ENCODE peak calls at places on chromosomes 11 and 22, in five cellular contexts. V, F, D, E and Z are unnamed samples.

GRCh38 chr11:26551186-26551801 is 20.8 kb downstream of the MUC15 start:
- DNase-seq in V (peak; percentile 64), F (no peak), D (no peak), E (no peak), Z (peak; percentile 20)

GRCh38 chr11:38456371-38456770 is 1858.3 kb upstream of the RAG2 start:
- DNase-seq in V (no peak), F (no peak), D (peak; percentile 16), E (no peak), Z (no peak)

GRCh38 chr22:39253427-39254070 is 8.8 kb upstream of the PDGFB start:
- DNase-seq in V (peak; percentile 84), F (peak; percentile 87), D (peak; percentile 81), E (no peak), Z (peak; percentile 85)

GRCh38 chr11:86180415-86180814 is 64.1 kb upstream of the EED start:
- DNase-seq in V (no peak), F (no peak), D (no peak), E (no peak), Z (no peak)

GRCh38 chr11:69033431-69033830 is 15.3 kb upstream of the TPCN2 start:
- DNase-seq in V (no peak), F (no peak), D (no peak), E (no peak), Z (no peak)

GRCh38 chr11:129061466-129062194 is 119.0 kb upstream of the TP53AIP1 start:
- DNase-seq in V (no peak), F (no peak), D (peak; percentile 86), E (no peak), Z (peak; percentile 35)

GRCh38 chr11:47332791-47333525 is 19.5 kb downstream of the MYBPC3 start:
- DNase-seq in V (no peak), F (peak; percentile 57), D (no peak), E (no peak), Z (no peak)

GRCh38 chr11:73404048-73404447 is 27.8 kb downstream of the RELT start:
- DNase-seq in V (peak; percentile 44), F (no peak), D (no peak), E (peak; percentile 59), Z (peak; percentile 72)

GRCh38 chr11:118912742-118913410 is 12.8 kb downstream of the BCL9L start:
- DNase-seq in V (no peak), F (peak; percentile 75), D (no peak), E (no peak), Z (peak; percentile 74)

GRCh38 chr22:43427296-43428004 is 15.6 kb downstream of the MPPED1 start:
- DNase-seq in V (no peak), F (peak; percentile 43), D (no peak), E (no peak), Z (no peak)

GRCh38 chr11:61176446-61176845 is 15.2 kb upstream of the VPS37C start:
- DNase-seq in V (no peak), F (no peak), D (no peak), E (no peak), Z (no peak)

GRCh38 chr11:82960779-82961143 is 59.2 kb downstream of the DDIAS start:
- DNase-seq in V (no peak), F (no peak), D (no peak), E (no peak), Z (no peak)

GRCh38 chr11:123194308-123195181 is 503 bp downstream of the CLMP start:
- DNase-seq in V (peak; percentile 63), F (peak; percentile 77), D (no peak), E (peak; percentile 75), Z (peak; percentile 47)

GRCh38 chr22:20548806-20549205 is 41.4 kb downstream of the MED15 start:
- DNase-seq in V (no peak), F (no peak), D (no peak), E (no peak), Z (no peak)

GRCh38 chr22:20550057-20550817 is 42.8 kb downstream of the MED15 start:
- DNase-seq in V (no peak), F (no peak), D (no peak), E (no peak), Z (no peak)

GRCh38 chr22:20550851-20551744 is 43.7 kb downstream of the MED15 start:
- DNase-seq in V (peak; percentile 54), F (no peak), D (peak; percentile 79), E (peak; percentile 72), Z (peak; percentile 80)

GRCh38 chr22:20547029-20547428 is 39.6 kb downstream of the MED15 start:
- DNase-seq in V (no peak), F (no peak), D (no peak), E (no peak), Z (no peak)

GRCh38 chr22:20549232-20549841 is 41.9 kb downstream of the MED15 start:
- DNase-seq in V (no peak), F (no peak), D (peak; percentile 49), E (no peak), Z (no peak)
- H3K9ac ChIP-seq in V (no peak overlapping the region), F (no peak overlapping the region), D (peak overlapping the region; percentile 74), E (no peak overlapping the region), Z (peak overlapping the region; percentile 89)

GRCh38 chr11:117481036-117481435 is 153.4 kb downstream of the CEP164 start:
- DNase-seq in V (no peak), F (no peak), D (no peak), E (no peak), Z (no peak)

GRCh38 chr11:117479372-117479771 is 151.7 kb downstream of the CEP164 start:
- DNase-seq in V (no peak), F (no peak), D (no peak), E (peak; percentile 49), Z (no peak)

GRCh38 chr11:117478926-117479325 is 151.3 kb downstream of the CEP164 start:
- DNase-seq in V (no peak), F (no peak), D (no peak), E (no peak), Z (no peak)

GRCh38 chr11:117481885-117482284 is 154.2 kb downstream of the CEP164 start:
- DNase-seq in V (no peak), F (no peak), D (no peak), E (no peak), Z (no peak)

GRCh38 chr11:117480221-117480620 is 152.6 kb downstream of the CEP164 start:
- DNase-seq in V (no peak), F (no peak), D (no peak), E (no peak), Z (no peak)
- H3K9ac ChIP-seq in V (no peak overlapping the region), F (no peak overlapping the region), D (no peak overlapping the region), E (no peak overlapping the region), Z (no peak overlapping the region)

DNA sequence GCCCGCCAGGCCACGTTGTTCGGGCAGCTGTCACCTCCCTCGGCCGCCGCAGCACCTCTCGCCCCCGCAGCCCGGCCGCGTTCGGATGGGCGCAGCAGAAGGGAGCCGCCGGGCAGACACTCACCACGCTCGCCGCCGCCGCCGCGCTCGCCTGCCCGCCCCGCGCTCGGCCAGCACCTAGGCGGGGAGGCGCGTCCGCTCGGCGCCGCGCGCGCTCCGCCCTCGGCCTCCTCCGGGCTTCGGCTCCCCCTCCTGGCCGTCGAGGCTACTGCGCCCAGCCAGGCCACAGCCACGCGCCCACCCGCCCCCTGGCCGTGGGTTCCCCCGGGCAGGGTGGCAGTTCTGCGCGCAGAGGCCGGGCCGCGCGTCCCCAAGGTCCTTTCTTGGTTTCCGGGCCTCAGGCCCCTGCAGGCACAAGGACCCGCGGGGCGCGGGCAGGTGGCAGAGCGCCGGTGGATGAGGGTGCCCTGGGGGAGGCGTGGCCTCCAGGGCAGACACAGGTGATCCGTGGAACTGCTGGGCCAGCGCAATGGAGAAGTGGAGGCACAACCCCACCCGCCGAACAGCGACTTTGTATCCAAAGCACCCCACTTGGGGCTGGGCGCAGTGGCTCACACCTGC is at the start of gene SLC25A22:
- DNase-seq in V (peak; percentile 63), F (peak; percentile 90), D (peak; percentile 48), E (peak; percentile 80), Z (peak; percentile 78)
- H3K9ac ChIP-seq in V (peak within 1 kb of the TSS; percentile 78), F (peak within 1 kb of the TSS; percentile 32), D (peak within 1 kb of the TSS; percentile 86), E (peak within 1 kb of the TSS; percentile 36), Z (peak within 1 kb of the TSS; percentile 90)

GRCh38 chr11:125494601-125494986 is 1.5 kb downstream of the FEZ1 start:
- DNase-seq in V (peak; percentile 16), F (no peak), D (no peak), E (no peak), Z (peak; percentile 5)

GRCh38 chr11:125494987-125495725 is 909 bp downstream of the FEZ1 start:
- DNase-seq in V (peak; percentile 45), F (peak; percentile 76), D (peak; percentile 22), E (peak; percentile 41), Z (peak; percentile 54)

GRCh38 chr11:125494033-125494364 is 2.1 kb downstream of the FEZ1 start:
- DNase-seq in V (peak; percentile 11), F (no peak), D (no peak), E (no peak), Z (no peak)

GRCh38 chr11:125498521-125498920 is 2.5 kb upstream of the FEZ1 start:
- DNase-seq in V (no peak), F (no peak), D (no peak), E (no peak), Z (no peak)

DNA sequence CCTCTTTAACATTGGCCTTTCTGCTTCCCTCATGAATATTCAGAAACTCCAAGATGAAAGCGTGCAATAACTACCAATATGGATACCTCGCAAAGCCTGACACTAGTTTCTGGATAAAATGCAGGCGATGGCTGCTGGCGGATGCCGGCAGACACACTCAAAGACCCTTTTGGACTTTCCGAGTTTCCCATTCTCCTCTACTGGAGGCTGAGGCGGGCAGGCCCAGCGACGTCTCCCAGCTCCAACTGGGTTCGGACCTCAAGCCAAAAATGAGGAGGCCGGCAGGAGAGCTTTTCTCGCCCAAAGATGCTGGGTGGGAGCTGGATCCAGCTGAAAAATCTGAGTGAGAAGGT is 376 bp upstream of the FEZ1 start:
- DNase-seq in V (no peak), F (peak; percentile 64), D (no peak), E (no peak), Z (no peak)
- H3K9ac ChIP-seq in V (no peak overlapping the region), F (no peak overlapping the region), D (peak overlapping the region; percentile 79), E (no peak overlapping the region), Z (peak overlapping the region; percentile 95)

GRCh38 chr22:42313804-42314581 is 43.5 kb upstream of the TCF20 start:
- DNase-seq in V (peak; percentile 51), F (no peak), D (peak; percentile 47), E (peak; percentile 95), Z (peak; percentile 86)

GRCh38 chr22:42314709-42315391 is 44.4 kb upstream of the TCF20 start:
- DNase-seq in V (no peak), F (no peak), D (no peak), E (no peak), Z (no peak)

GRCh38 chr22:42316988-42317387 is 46.5 kb upstream of the TCF20 start:
- DNase-seq in V (no peak), F (no peak), D (peak; percentile 61), E (no peak), Z (no peak)

GRCh38 chr22:42313204-42313603 is 42.8 kb upstream of the TCF20 start:
- DNase-seq in V (no peak), F (no peak), D (no peak), E (no peak), Z (no peak)

DNA sequence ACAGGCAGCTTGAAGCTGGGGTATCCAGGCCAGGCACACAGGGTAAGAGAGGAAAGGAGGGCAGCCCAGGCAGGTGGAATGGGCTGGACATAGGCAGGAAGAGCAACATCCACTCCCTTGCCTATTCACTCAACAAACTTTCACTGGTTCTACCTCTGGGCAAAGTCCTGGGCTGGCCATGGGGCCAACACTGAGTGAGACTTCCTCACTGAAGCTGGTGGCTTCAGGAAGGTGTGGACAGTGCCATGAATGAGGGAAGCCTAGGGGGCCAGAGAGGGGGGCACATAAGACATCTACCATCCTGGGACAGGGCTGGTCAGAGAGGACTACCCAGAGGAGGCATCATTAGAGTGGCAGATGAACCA is 44.9 kb upstream of the TCF20 start:
- DNase-seq in V (no peak), F (no peak), D (no peak), E (no peak), Z (no peak)
- H3K9ac ChIP-seq in V (no peak overlapping the region), F (no peak overlapping the region), D (no peak overlapping the region), E (no peak overlapping the region), Z (no peak overlapping the region)

GRCh38 chr11:64482588-64482987 is 108.4 kb upstream of the SLC22A12 start:
- DNase-seq in V (no peak), F (no peak), D (no peak), E (no peak), Z (no peak)
- H3K9ac ChIP-seq in V (no peak overlapping the region), F (no peak overlapping the region), D (no peak overlapping the region), E (no peak overlapping the region), Z (no peak overlapping the region)